ENCODE peak calls at places on chromosomes 4 and X, in four cellular contexts. N, K, U and Z are unnamed samples.

GRCh38 chr4:8577046-8577445 is 3.1 kb upstream of the GPR78 start:
- DNase-seq in N (no peak), K (no peak), U (no peak), Z (no peak)

GRCh38 chr4:93312299-93312698 is 516.3 kb upstream of the ATOH1 start:
- DNase-seq in N (no peak), K (no peak), U (no peak), Z (no peak)

GRCh38 chr4:2443061-2443730 is 24.4 kb downstream of the CFAP99 start:
- DNase-seq in N (no peak), K (no peak), U (no peak), Z (no peak)

GRCh38 chrX:267771-268261 is 13.4 kb upstream of the PLCXD1 start:
- DNase-seq in N (no peak), K (no peak), U (peak), Z (no peak)

GRCh38 chr4:113080050-113080449 is 30.6 kb downstream of the ANK2 start:
- DNase-seq in N (no peak), K (peak), U (no peak), Z (peak)

GRCh38 chr4:76879731-76880364 is 18.1 kb downstream of the SOWAHB start:
- DNase-seq in N (no peak), K (peak), U (no peak), Z (peak)

GRCh38 chr4:658031-658667 is 15.9 kb downstream of the ATP5ME start:
- DNase-seq in N (no peak), K (no peak), U (peak), Z (no peak)

GRCh38 chr4:181807771-181808170 is 435.4 kb upstream of the TENM3 start:
- DNase-seq in N (no peak), K (peak), U (no peak), Z (peak)

GRCh38 chrX:115560211-115560977 is 580 bp upstream of the PLS3 start:
- DNase-seq in N (no peak), K (peak), U (no peak), Z (peak)

GRCh38 chr4:2837110-2837903 is 6.3 kb upstream of the ADD1 start:
- DNase-seq in N (no peak), K (no peak), U (peak), Z (no peak)